ENCODE peak calls at places on chromosomes 5 and 9, in six cellular contexts. P is HepG2, S is K562, O is GM12891, J is SK-N-SH, G is H1. A is an unnamed sample.

GRCh38 chr5:72203251-72203845 is 96.1 kb downstream of the MAP1B start:
- DNase-seq in P (no peak), S (no peak), O (no peak), J (no peak), G (no peak), A (no peak)

GRCh38 chr5:104412649-104413240 is 850.2 kb upstream of the NUDT12 start:
- DNase-seq in P (peak), S (no peak), O (no peak), J (no peak), G (peak), A (no peak)

GRCh38 chr9:137167752-137168574 is 1.9 kb downstream of the LRRC26 start:
- DNase-seq in P (no peak), S (peak), O (no peak), J (peak), G (peak), A (no peak)

GRCh38 chr9:135376511-135377173 is 102.9 kb upstream of the PPP1R26 start:
- DNase-seq in P (no peak), S (no peak), O (no peak), J (peak), G (no peak), A (no peak)

GRCh38 chr5:155616779-155617392 is 603.3 kb downstream of the KIF4B start:
- DNase-seq in P (peak), S (peak), O (peak), J (peak), G (peak), A (peak)

GRCh38 chr5:152532714-152533113 is 127.6 kb upstream of the NMUR2 start:
- DNase-seq in P (peak), S (peak), O (no peak), J (peak), G (no peak), A (no peak)

GRCh38 chr9:126329476-126330275 is 3.0 kb downstream of the MVB12B start:
- DNase-seq in P (no peak), S (no peak), O (no peak), J (no peak), G (peak), A (no peak)

GRCh38 chr9:136327313-136327971 is at the start of gene GPSM1:
- DNase-seq in P (no peak), S (peak), O (no peak), J (peak), G (no peak), A (no peak)

GRCh38 chr9:4548796-4549725 is 58.8 kb downstream of the SLC1A1 start:
- DNase-seq in P (peak), S (peak), O (no peak), J (peak), G (peak), A (no peak)

GRCh38 chr5:128273736-128274135 is 190.2 kb downstream of the SLC12A2 start:
- DNase-seq in P (no peak), S (no peak), O (no peak), J (no peak), G (no peak), A (no peak)

GRCh38 chr9:88053888-88054501 is 79.7 kb upstream of the CDK20 start:
- DNase-seq in P (no peak), S (no peak), O (no peak), J (no peak), G (no peak), A (no peak)

GRCh38 chr9:72363908-72364678 is 915 bp downstream of the ZFAND5 start:
- DNase-seq in P (peak), S (peak), O (peak), J (peak), G (peak), A (peak)

GRCh38 chr9:127457191-127457878 is 6.0 kb downstream of the LRSAM1 start:
- DNase-seq in P (no peak), S (no peak), O (no peak), J (no peak), G (no peak), A (no peak)

GRCh38 chr9:757246-757881 is 84.1 kb upstream of the DMRT1 start:
- DNase-seq in P (peak), S (peak), O (no peak), J (peak), G (peak), A (no peak)

GRCh38 chr9:108618906-108619550 is 236.8 kb downstream of the ACTL7B start:
- DNase-seq in P (no peak), S (no peak), O (no peak), J (no peak), G (no peak), A (no peak)

GRCh38 chr9:133558191-133559126 is 24.0 kb downstream of the ADAMTSL2 start:
- DNase-seq in P (peak), S (peak), O (peak), J (peak), G (no peak), A (peak)

GRCh38 chr9:137365056-137365455 is 57.9 kb downstream of the EXD3 start:
- DNase-seq in P (no peak), S (no peak), O (no peak), J (no peak), G (no peak), A (no peak)

GRCh38 chr9:88991066-88992030 is at the start of gene S1PR3:
- DNase-seq in P (no peak), S (peak), O (no peak), J (peak), G (peak), A (no peak)

GRCh38 chr5:155794801-155795200 is 532.2 kb upstream of the SGCD start:
- DNase-seq in P (no peak), S (no peak), O (no peak), J (no peak), G (no peak), A (no peak)

GRCh38 chr5:150186796-150187356 is 3.0 kb upstream of the SLC6A7 start:
- DNase-seq in P (no peak), S (no peak), O (no peak), J (peak), G (no peak), A (no peak)

GRCh38 chr5:78569441-78569840 is 79.1 kb downstream of the LHFPL2 start:
- DNase-seq in P (no peak), S (no peak), O (no peak), J (no peak), G (no peak), A (no peak)

GRCh38 chr9:6564868-6565267 is 80.7 kb downstream of the GLDC start:
- DNase-seq in P (no peak), S (no peak), O (no peak), J (no peak), G (no peak), A (no peak)

GRCh38 chr9:134707031-134707680 is 65.6 kb downstream of the COL5A1 start:
- DNase-seq in P (peak), S (no peak), O (no peak), J (peak), G (no peak), A (no peak)

GRCh38 chr5:150129813-150130492 is 25.7 kb downstream of the PDGFRB start:
- DNase-seq in P (peak), S (peak), O (peak), J (peak), G (peak), A (peak)

GRCh38 chr5:126106032-126106431 is 317.2 kb upstream of the GRAMD2B start:
- DNase-seq in P (no peak), S (no peak), O (no peak), J (no peak), G (no peak), A (no peak)

GRCh38 chr5:6453937-6454560 is 5.4 kb downstream of the UBE2QL1 start:
- DNase-seq in P (no peak), S (no peak), O (no peak), J (no peak), G (no peak), A (no peak)

GRCh38 chr5:56737002-56737621 is 78.2 kb upstream of the MAP3K1 start:
- DNase-seq in P (no peak), S (no peak), O (no peak), J (no peak), G (no peak), A (no peak)

GRCh38 chr5:78823196-78823595 is 161.9 kb downstream of the ARSB start:
- DNase-seq in P (no peak), S (no peak), O (no peak), J (no peak), G (no peak), A (no peak)

GRCh38 chr9:14340536-14340935 is 26.6 kb upstream of the NFIB start:
- DNase-seq in P (no peak), S (no peak), O (no peak), J (no peak), G (no peak), A (no peak)

GRCh38 chr5:157506981-157507780 is 47.2 kb downstream of the NIPAL4 start:
- DNase-seq in P (no peak), S (no peak), O (no peak), J (no peak), G (no peak), A (no peak)
- TF ChIP-seq TAF1 in P (no peak), S (no peak), O (no peak), J (no peak), G (no peak), A (no peak)

GRCh38 chr9:90766736-90767135 is 34.9 kb upstream of the SYK start:
- DNase-seq in P (no peak), S (no peak), O (no peak), J (no peak), G (no peak), A (no peak)
- TF ChIP-seq TAF1 in P (no peak), S (no peak), O (no peak), J (no peak), G (no peak), A (no peak)

GRCh38 chr5:130642461-130642860 is 522.6 kb downstream of the HINT1 start:
- DNase-seq in P (no peak), S (no peak), O (no peak), J (no peak), G (no peak), A (no peak)

GRCh38 chr5:130643321-130643720 is 521.7 kb downstream of the HINT1 start:
- DNase-seq in P (no peak), S (no peak), O (no peak), J (no peak), G (no peak), A (no peak)
- TF ChIP-seq TAF1 in P (no peak), S (no peak), O (no peak), J (no peak), G (no peak), A (no peak)

DNA sequence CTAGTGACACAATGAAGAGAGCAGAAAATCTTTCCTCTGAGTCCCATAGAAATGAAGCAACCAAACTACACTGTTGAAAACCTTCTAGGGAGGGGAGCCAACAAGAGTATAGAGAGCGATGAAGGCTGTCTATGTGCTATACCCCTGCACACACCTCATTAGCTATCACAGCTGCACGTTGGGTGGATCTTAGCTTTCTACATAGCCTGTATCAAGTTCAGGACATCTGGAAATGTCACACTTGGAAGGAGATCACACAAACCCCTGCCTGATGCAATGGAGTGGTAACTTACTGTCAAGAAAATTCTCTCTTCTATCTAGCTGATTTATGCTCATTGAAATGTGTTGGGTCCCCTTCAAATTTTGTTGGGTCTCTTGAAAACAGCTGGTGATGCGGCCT is 127.0 kb upstream of the NTRK2 start:
- DNase-seq in P (no peak), S (no peak), O (no peak), J (no peak), G (no peak), A (no peak)
- TF ChIP-seq TAF1 in P (no peak), S (no peak), O (no peak), J (no peak), G (no peak), A (no peak)

GRCh38 chr5:112485802-112486427 is 66.8 kb upstream of the EPB41L4A start:
- DNase-seq in P (peak), S (no peak), O (no peak), J (no peak), G (no peak), A (no peak)

GRCh38 chr5:112492291-112492690 is 73.2 kb upstream of the EPB41L4A start:
- DNase-seq in P (peak), S (peak), O (peak), J (peak), G (peak), A (peak)

GRCh38 chr5:112491257-112491656 is 72.2 kb upstream of the EPB41L4A start:
- DNase-seq in P (peak), S (peak), O (no peak), J (peak), G (no peak), A (no peak)
- TF ChIP-seq TAF1 in P (no peak), S (no peak), O (no peak), J (no peak), G (no peak), A (no peak)

GRCh38 chr9:101311759-101312420 is 72.9 kb downstream of the BAAT start:
- DNase-seq in P (peak), S (peak), O (peak), J (peak), G (no peak), A (no peak)
- TF ChIP-seq TAF1 in P (no peak), S (no peak), O (no peak), J (no peak), G (no peak), A (no peak)

DNA sequence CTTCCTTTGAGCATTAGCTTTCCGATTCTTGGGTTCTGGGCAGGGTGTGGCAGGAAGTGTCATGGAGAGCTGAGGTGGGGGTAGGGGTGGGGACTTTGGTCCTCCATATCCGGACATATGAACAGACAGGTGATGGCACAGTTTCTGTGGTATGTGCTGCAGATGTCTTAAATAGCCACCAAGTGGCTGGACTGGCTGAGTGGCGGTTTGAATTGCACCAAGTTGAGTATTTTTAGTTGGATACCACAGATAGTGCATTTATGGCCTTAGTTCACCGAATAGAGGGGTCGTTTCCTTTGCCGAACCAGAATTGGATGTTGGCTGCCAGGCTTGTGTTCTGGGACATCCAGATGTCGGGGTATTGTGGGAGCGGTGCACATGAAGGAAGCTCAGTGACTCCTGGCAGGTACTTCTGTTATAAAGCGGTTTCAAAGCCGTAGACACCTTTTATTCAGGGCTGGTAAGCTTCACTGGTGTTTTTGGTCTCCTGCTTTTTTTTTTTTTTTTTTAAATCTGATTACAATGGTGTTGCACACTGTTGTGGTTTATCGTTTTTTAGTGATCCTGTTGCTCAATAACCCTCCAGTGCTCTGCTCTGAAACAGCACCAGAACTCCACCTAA is 15.1 kb upstream of the TNFAIP8 start:
- DNase-seq in P (no peak), S (peak), O (no peak), J (no peak), G (no peak), A (no peak)
- TF ChIP-seq TAF1 in P (no peak), S (no peak), O (no peak), J (no peak), G (no peak), A (peak)

GRCh38 chr9:99249619-99250018 is 27.5 kb downstream of the SEC61B start:
- DNase-seq in P (no peak), S (no peak), O (no peak), J (no peak), G (no peak), A (no peak)
- TF ChIP-seq TAF1 in P (no peak), S (no peak), O (no peak), J (no peak), G (no peak), A (no peak)

GRCh38 chr5:65651144-65651543 is 26.3 kb downstream of the SHLD3 start:
- DNase-seq in P (peak), S (no peak), O (no peak), J (no peak), G (no peak), A (no peak)
- TF ChIP-seq TAF1 in P (no peak), S (no peak), O (no peak), J (no peak), G (no peak), A (no peak)

A was measured in GM12892.